ENCODE peak calls at places on chromosomes 1 and 21, in four cellular contexts. P is prostate gland, C is adrenal gland, V is cardiac muscle cell. G is an unnamed sample. For H3K4me1 and H3K27me3, the result is how much of the 10 kb centered on the place peaks cover.

GRCh38 chr1:31441970-31442647 is 29.1 kb downstream of the SERINC2 start:
- DNase-seq in C (no peak), V (no peak), P (no peak), G (no peak)

GRCh38 chr1:22282281-22282970 is 139.5 kb upstream of the WNT4 start:
- DNase-seq in P (no peak), C (peak), V (peak), G (no peak)

GRCh38 chr1:187051618-187052232 is 223.0 kb downstream of the PLA2G4A start:
- DNase-seq in V (peak), P (no peak), C (no peak), G (no peak)

GRCh38 chr1:1625404-1625775 is 6.6 kb upstream of the MMP23B start:
- DNase-seq in V (no peak), P (no peak), C (no peak), G (no peak)

GRCh38 chr1:156616463-156616862 is 2.8 kb upstream of the HAPLN2 start:
- DNase-seq in P (peak), C (peak), V (peak), G (no peak)

GRCh38 chr1:41366428-41367101 is 5.3 kb downstream of the FOXO6 start:
- DNase-seq in V (no peak), C (no peak), P (no peak), G (no peak)

GRCh38 chr1:9881838-9882249 is 28.2 kb downstream of the CTNNBIP1 start:
- DNase-seq in P (no peak), C (no peak), V (peak), G (peak)

GRCh38 chr1:37609002-37609401 is 13.3 kb upstream of the GNL2 start:
- DNase-seq in C (no peak), P (no peak), V (no peak), G (no peak)

GRCh38 chr1:25026757-25027450 is 96.8 kb upstream of the RUNX3 start:
- DNase-seq in V (no peak), C (no peak), P (no peak), G (no peak)

DNA sequence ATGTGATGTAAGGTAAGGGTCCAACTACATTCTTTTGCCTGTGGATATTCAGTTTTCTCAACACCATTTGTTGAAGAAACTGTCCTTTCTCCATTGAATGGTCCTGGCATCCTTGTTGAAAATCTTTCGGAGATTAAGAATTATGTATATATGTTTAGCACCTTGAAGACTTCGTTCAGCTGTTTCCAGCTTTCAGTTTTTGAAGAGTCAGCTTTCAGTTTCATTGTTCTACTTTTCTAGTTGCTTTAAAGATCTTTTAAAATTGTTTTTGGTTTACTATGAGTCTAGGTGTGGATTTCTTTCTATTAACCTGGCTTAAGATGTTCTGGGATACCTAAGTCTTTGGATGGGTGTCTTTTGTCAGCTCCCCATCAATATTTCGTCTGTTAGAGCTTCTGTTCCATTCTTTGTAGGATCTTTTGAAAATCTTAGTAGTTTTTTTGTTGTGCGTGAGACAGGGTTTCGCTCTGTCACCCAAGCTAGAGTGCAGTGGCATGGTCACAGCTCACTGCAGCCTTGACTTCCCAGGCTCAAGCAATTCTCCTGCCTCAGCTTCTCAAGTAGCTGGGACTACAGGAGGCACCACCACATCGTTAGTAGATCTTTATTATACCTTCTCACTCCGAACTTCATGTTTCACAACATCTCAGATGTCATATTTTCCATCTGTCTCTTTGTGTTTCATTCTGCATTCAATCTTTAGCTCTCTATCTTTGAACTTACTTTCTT is 353.5 kb upstream of the B3GALT2 start:
- DNase-seq in V (no peak), P (no peak), C (no peak), G (no peak)
- H3K4me1 ChIP-seq in V (under half), P (under half), C (under half), G (under half)

GRCh38 chr1:52264530-52265115 is 101.4 kb downstream of the CC2D1B start:
- DNase-seq in C (no peak), P (no peak), V (peak), G (no peak)
- TF ChIP-seq CTCF in C (no peak), P (no peak), V (no peak), G (peak)

GRCh38 chr1:36589006-36589405 is 106.3 kb upstream of the CSF3R start:
- DNase-seq in P (no peak), V (no peak), C (no peak), G (no peak)

GRCh38 chr1:36595921-36596320 is 113.2 kb upstream of the CSF3R start:
- DNase-seq in P (no peak), V (no peak), C (no peak), G (no peak)

GRCh38 chr1:36597514-36597913 is 114.8 kb upstream of the CSF3R start:
- DNase-seq in V (no peak), P (no peak), C (no peak), G (no peak)

GRCh38 chr1:36591278-36591677 is 108.6 kb upstream of the CSF3R start:
- DNase-seq in C (no peak), V (no peak), P (no peak), G (no peak)

DNA sequence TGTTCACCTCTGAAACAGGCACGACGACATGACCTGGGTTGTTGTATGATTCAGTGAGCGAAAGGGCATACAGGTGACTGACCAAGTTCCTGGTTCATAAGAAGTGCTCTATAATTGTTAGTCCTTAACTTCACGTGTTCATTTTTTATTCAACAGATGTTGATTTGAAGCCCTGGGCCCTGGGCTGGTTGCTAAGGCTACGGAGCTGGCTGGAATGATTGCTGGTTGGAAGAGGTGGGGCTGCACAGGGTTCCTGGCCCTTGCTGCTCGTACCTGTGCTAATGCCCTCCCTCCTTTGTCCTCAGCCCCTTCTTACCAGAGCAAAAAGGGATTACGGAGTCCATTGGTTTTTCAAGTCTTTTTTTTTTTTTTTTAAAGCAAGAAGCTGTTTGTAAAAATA is 111.3 kb upstream of the CSF3R start:
- DNase-seq in P (no peak), V (no peak), C (no peak), G (no peak)
- H3K27me3 ChIP-seq in P (under half), V (under half), C (under half), G (under half)

GRCh38 chr1:91007827-91008226 is 14.0 kb downstream of the ZNF644 start:
- DNase-seq in C (no peak), V (no peak), P (no peak), G (no peak)
- H3K4me1 ChIP-seq in C (under half), V (under half), P (under half), G (under half)

GRCh38 chr21:25872271-25872670 is 137.5 kb downstream of the GABPA start:
- DNase-seq in P (no peak), C (no peak), V (no peak), G (no peak)
- TF ChIP-seq CTCF in P (no peak), C (no peak), V (no peak), G (peak)

GRCh38 chr1:75131593-75132420 is 2.4 kb upstream of the LHX8 start:
- DNase-seq in V (no peak), P (no peak), C (no peak), G (no peak)
- H3K27me3 ChIP-seq in V (half or more), P (under half), C (half or more), G (half or more)

DNA sequence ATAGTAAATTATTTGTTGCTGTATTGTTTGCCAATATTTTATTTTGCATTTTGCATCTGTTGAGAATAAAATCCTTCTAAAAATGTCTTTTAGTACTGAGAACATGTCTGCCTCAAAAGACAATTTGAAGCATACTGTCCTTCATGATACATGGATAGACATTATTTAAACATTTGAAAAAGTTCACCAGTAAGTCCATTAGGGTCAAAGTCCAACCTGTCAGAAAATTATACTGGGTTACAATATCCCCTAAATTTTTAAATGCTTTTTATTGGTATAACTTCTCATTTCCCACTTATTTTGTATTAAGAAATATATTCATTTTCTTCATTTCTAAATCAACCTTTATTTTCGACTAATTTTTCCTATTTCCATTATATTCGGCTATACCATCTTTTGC is 9.3 kb downstream of the CHML start:
- DNase-seq in P (no peak), C (no peak), V (no peak), G (no peak)
- H3K4me1 ChIP-seq in P (under half), C (under half), V (under half), G (under half)

DNA sequence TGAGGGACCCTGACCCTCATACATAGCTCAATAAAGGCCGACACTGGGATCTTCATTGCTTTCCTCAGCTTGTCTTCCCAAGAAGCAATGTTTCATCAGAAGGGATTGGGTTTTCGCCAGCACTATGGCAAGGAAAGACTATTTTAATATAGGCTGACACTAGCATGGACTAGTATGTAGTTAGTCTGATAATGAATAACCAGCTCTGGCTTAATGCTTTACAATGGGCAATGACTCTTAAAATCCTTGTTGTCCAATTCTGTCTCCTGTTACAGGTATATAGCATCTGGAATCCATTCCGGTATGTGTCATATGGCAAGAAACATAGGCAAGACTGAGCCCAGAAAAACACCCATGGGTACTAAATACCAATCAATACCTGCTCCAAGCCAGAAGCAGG is 15.3 kb upstream of the SYT2 start:
- DNase-seq in V (no peak), C (no peak), P (no peak), G (no peak)
- TF ChIP-seq CTCF in V (no peak), C (no peak), P (no peak), G (no peak)

GRCh38 chr21:8998946-8999681 is 1522.3 kb upstream of the TPTE start:
- DNase-seq in C (no peak), P (no peak), V (no peak), G (no peak)
- H3K27me3 ChIP-seq in C (under half), P (under half), V (under half), G (under half)

G was measured in foreskin keratinocyte.